ENCODE peak calls at places on chromosomes 6 and 20, in ten cellular contexts. S, O, P, A, X, H, M, J, Q and W are unnamed samples.
A peak's percentile ranks its signal among the peaks of the same experiment; 100 is the strongest.

GRCh38 chr6:3568396-3569082 is 111.7 kb upstream of the SLC22A23 start:
- DNase-seq in S (no peak), M (no peak), Q (no peak), X (no peak), J (no peak), H (no peak), A (peak; percentile 65), P (no peak), O (no peak), W (no peak)

GRCh38 chr20:50279988-50280850 is 89.6 kb downstream of the CEBPB start:
- DNase-seq in A (no peak), M (no peak), P (no peak), X (no peak), H (no peak), Q (no peak), J (no peak), S (no peak), O (no peak), W (no peak)

GRCh38 chr20:46218656-46219055 is 89.6 kb downstream of the CDH22 start:
- DNase-seq in O (no peak), Q (no peak), X (no peak), S (no peak), M (no peak), A (no peak), H (no peak), J (no peak), P (no peak), W (no peak)

GRCh38 chr6:14950970-14951276 is 294.9 kb upstream of the JARID2 start:
- DNase-seq in H (no peak), A (no peak), M (no peak), Q (no peak), J (no peak), S (no peak), P (no peak), O (no peak), X (no peak), W (no peak)

GRCh38 chr6:5287205-5287965 is 26.1 kb downstream of the FARS2 start:
- DNase-seq in X (no peak), A (no peak), H (peak; percentile 21), P (no peak), O (no peak), S (no peak), J (peak; percentile 69), Q (peak; percentile 67), M (peak; percentile 40), W (no peak)

GRCh38 chr6:82954937-82955577 is 110.6 kb downstream of the UBE3D start:
- DNase-seq in S (no peak), M (peak; percentile 56), O (no peak), H (no peak), J (peak; percentile 54), X (no peak), Q (peak; percentile 69), A (no peak), P (no peak), W (no peak)

GRCh38 chr6:55918639-55919038 is 43.2 kb upstream of the BMP5 start:
- DNase-seq in P (no peak), J (peak; percentile 4), S (no peak), Q (peak; percentile 72), A (no peak), O (no peak), M (peak; percentile 61), H (no peak), X (no peak), W (no peak)

GRCh38 chr6:26197736-26198625 is 110.8 kb downstream of the HFE start:
- DNase-seq in X (no peak), Q (no peak), M (no peak), P (no peak), J (no peak), S (peak; percentile 89), A (no peak), H (peak; percentile 44), O (no peak), W (no peak)

GRCh38 chr6:39707962-39708683 is 17.1 kb downstream of the KIF6 start:
- DNase-seq in X (no peak), Q (no peak), H (no peak), S (no peak), O (no peak), M (no peak), A (no peak), P (no peak), J (no peak), W (no peak)

GRCh38 chr6:107110200-107110599 is 5.1 kb downstream of the BEND3 start:
- DNase-seq in O (no peak), X (no peak), J (no peak), H (no peak), M (no peak), Q (no peak), S (no peak), P (no peak), A (no peak), W (no peak)

GRCh38 chr20:62830821-62831220 is 14.0 kb downstream of the COL9A3 start:
- DNase-seq in S (no peak), Q (no peak), H (no peak), A (peak; percentile 33), M (no peak), P (no peak), X (no peak), J (no peak), O (no peak), W (no peak)

GRCh38 chr6:72788188-72788587 is 166.3 kb downstream of the KCNQ5 start:
- DNase-seq in X (no peak), Q (peak; percentile 62), O (no peak), H (no peak), S (no peak), J (peak; percentile 16), A (no peak), M (no peak), P (no peak), W (no peak)

GRCh38 chr6:99148761-99149160 is 200.7 kb downstream of the FAXC start:
- DNase-seq in A (no peak), P (no peak), J (no peak), O (no peak), S (no peak), H (no peak), X (no peak), M (no peak), Q (no peak), W (no peak)

GRCh38 chr6:18493421-18493891 is 106.3 kb downstream of the RNF144B start:
- DNase-seq in M (no peak), J (no peak), S (no peak), H (no peak), Q (no peak), A (no peak), X (no peak), O (no peak), P (no peak), W (no peak)

GRCh38 chr20:57685134-57685851 is 24.5 kb downstream of the PMEPA1 start:
- DNase-seq in O (no peak), J (no peak), Q (no peak), X (no peak), P (peak; percentile 43), M (no peak), A (no peak), S (no peak), H (no peak), W (no peak)

GRCh38 chr20:17557675-17558006 is 12.2 kb upstream of the DSTN start:
- DNase-seq in P (no peak), X (no peak), Q (peak; percentile 74), H (peak; percentile 71), S (peak; percentile 40), A (no peak), O (no peak), M (peak; percentile 65), J (peak; percentile 89), W (no peak)

GRCh38 chr20:57672164-57672563 is 37.7 kb downstream of the PMEPA1 start:
- DNase-seq in J (no peak), M (no peak), H (no peak), P (peak; percentile 21), Q (peak; percentile 17), S (peak; percentile 28), A (peak; percentile 56), X (peak; percentile 93), O (no peak), W (no peak)

GRCh38 chr6:81326856-81327561 is 425.5 kb downstream of the TENT5A start:
- DNase-seq in O (no peak), P (peak; percentile 13), M (peak; percentile 97), Q (peak; percentile 82), J (no peak), S (no peak), H (no peak), X (no peak), A (no peak), W (no peak)

GRCh38 chr6:37347177-37348145 is 6.3 kb upstream of the RNF8 start:
- DNase-seq in X (no peak), O (no peak), P (no peak), J (no peak), S (no peak), A (no peak), Q (no peak), H (no peak), M (no peak), W (no peak)

GRCh38 chr20:15339264-15339663 is 1001.9 kb upstream of the FLRT3 start:
- DNase-seq in X (no peak), S (peak; percentile 2), M (no peak), O (no peak), J (no peak), Q (no peak), P (peak; percentile 16), A (no peak), H (no peak), W (no peak)

GRCh38 chr6:97133071-97133470 is 149.9 kb downstream of the MMS22L start:
- DNase-seq in P (no peak), Q (no peak), J (peak; percentile 2), M (peak; percentile 1), X (peak; percentile 48), S (no peak), A (no peak), H (no peak), O (no peak), W (no peak)

GRCh38 chr20:25738198-25738597 is 41.5 kb upstream of the ZNF337 start:
- DNase-seq in S (no peak), O (no peak), X (no peak), H (no peak), M (no peak), Q (no peak), J (peak; percentile 19), A (no peak), P (no peak), W (no peak)

GRCh38 chr6:113856571-113857564 is at the start of gene MARCKS:
- DNase-seq in X (peak; percentile 82), S (peak; percentile 96), J (peak; percentile 89), P (peak; percentile 90), M (peak; percentile 85), A (peak; percentile 88), Q (peak; percentile 90), O (peak; percentile 90), H (peak; percentile 79), W (peak; percentile 78)

GRCh38 chr6:137357263-137357947 is 136.8 kb downstream of the OLIG3 start:
- DNase-seq in O (no peak), A (no peak), M (no peak), H (no peak), X (no peak), S (no peak), P (no peak), Q (no peak), J (no peak), W (no peak)

GRCh38 chr6:150667977-150668716 is 68.5 kb downstream of the PLEKHG1 start:
- DNase-seq in M (peak; percentile 75), X (no peak), Q (peak; percentile 90), H (peak; percentile 82), O (no peak), J (peak; percentile 86), P (peak; percentile 95), A (no peak), S (peak; percentile 93), W (no peak)

GRCh38 chr6:55088896-55089295 is 85.4 kb upstream of the HCRTR2 start:
- DNase-seq in O (no peak), A (no peak), S (no peak), Q (no peak), P (no peak), J (no peak), M (no peak), X (no peak), H (peak; percentile 17), W (no peak)